ENCODE peak calls at places on chromosomes 2 and 18, in five cellular contexts. X, Q, V, U and E are unnamed samples.

GRCh38 chr18:9730786-9731185 is 22.7 kb downstream of the RAB31 start:
- DNase-seq in X (no peak), Q (no peak), V (no peak), U (no peak), E (no peak)

GRCh38 chr18:27661320-27662049 is 476.4 kb upstream of the CHST9 start:
- DNase-seq in X (no peak), Q (no peak), V (no peak), U (no peak), E (no peak)

GRCh38 chr2:240256704-240257637 is 116.5 kb upstream of the OTOS start:
- DNase-seq in X (no peak), Q (no peak), V (no peak), U (no peak), E (no peak)

GRCh38 chr2:152221870-152222269 is 46.3 kb upstream of the STAM2 start:
- DNase-seq in X (no peak), Q (no peak), V (no peak), U (no peak), E (no peak)

GRCh38 chr18:48605408-48605845 is 66.6 kb downstream of the CTIF start:
- DNase-seq in X (peak; percentile 73), Q (no peak), V (peak; percentile 78), U (peak; percentile 23), E (peak; percentile 71)

GRCh38 chr2:38789689-38790088 is 11.7 kb downstream of the GEMIN6 start:
- DNase-seq in X (no peak), Q (no peak), V (no peak), U (no peak), E (no peak)

GRCh38 chr2:229339613-229340012 is 68.5 kb upstream of the PID1 start:
- DNase-seq in X (no peak), Q (no peak), V (no peak), U (no peak), E (no peak)

GRCh38 chr2:52613064-52613463 is 1154.5 kb upstream of the CHAC2 start:
- DNase-seq in X (no peak), Q (no peak), V (no peak), U (no peak), E (peak; percentile 24)

GRCh38 chr2:108534577-108535379 is 508 bp downstream of the LIMS1 start:
- DNase-seq in X (peak; percentile 43), Q (peak; percentile 32), V (peak; percentile 44), U (no peak), E (peak; percentile 31)

GRCh38 chr2:172100080-172101007 is 2.4 kb downstream of the DLX2 start:
- DNase-seq in X (no peak), Q (no peak), V (no peak), U (no peak), E (peak; percentile 49)

GRCh38 chr18:48708807-48709206 is 170.0 kb downstream of the CTIF start:
- DNase-seq in X (no peak), Q (no peak), V (no peak), U (no peak), E (no peak)

GRCh38 chr18:38966846-38967245 is 1401.2 kb upstream of the CELF4 start:
- DNase-seq in X (no peak), Q (no peak), V (no peak), U (no peak), E (no peak)

GRCh38 chr2:128573116-128573515 is 254.4 kb upstream of the HS6ST1 start:
- DNase-seq in X (no peak), Q (no peak), V (no peak), U (no peak), E (no peak)

GRCh38 chr2:132038179-132038882 is 123.4 kb downstream of the ANKRD30BL start:
- DNase-seq in X (no peak), Q (no peak), V (peak; percentile 17), U (no peak), E (peak; percentile 26)

GRCh38 chr2:179098080-179098689 is 48.2 kb upstream of the CCDC141 start:
- DNase-seq in X (no peak), Q (no peak), V (no peak), U (no peak), E (no peak)

GRCh38 chr2:179097131-179097530 is 47.2 kb upstream of the CCDC141 start:
- DNase-seq in X (no peak), Q (no peak), V (no peak), U (no peak), E (no peak)

DNA sequence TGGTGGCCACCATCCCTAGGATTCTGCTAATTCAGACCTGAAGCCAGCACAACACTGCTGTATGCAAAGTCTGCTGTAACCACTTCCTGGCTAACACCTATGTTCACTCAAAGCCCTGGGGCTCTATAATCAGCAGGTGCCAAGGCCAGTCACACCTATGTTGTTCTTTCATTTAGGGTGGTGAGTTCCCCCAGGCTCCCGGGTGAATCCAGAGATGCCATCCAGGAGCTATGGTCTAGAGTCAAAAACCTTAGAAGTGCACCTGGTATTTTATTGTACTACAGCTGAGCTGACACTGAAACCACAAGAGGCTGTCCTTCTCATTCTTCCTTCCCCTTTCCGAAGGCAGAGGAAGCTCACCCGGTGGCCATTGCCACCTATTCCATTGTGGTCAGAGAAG is 46.2 kb upstream of the CCDC141 start:
- DNase-seq in X (no peak), Q (no peak), V (no peak), U (peak; percentile 40), E (no peak)
- TF ChIP-seq ESRRA in X (no peak), Q (no peak), V (no peak), U (no peak), E (no peak)

DNA sequence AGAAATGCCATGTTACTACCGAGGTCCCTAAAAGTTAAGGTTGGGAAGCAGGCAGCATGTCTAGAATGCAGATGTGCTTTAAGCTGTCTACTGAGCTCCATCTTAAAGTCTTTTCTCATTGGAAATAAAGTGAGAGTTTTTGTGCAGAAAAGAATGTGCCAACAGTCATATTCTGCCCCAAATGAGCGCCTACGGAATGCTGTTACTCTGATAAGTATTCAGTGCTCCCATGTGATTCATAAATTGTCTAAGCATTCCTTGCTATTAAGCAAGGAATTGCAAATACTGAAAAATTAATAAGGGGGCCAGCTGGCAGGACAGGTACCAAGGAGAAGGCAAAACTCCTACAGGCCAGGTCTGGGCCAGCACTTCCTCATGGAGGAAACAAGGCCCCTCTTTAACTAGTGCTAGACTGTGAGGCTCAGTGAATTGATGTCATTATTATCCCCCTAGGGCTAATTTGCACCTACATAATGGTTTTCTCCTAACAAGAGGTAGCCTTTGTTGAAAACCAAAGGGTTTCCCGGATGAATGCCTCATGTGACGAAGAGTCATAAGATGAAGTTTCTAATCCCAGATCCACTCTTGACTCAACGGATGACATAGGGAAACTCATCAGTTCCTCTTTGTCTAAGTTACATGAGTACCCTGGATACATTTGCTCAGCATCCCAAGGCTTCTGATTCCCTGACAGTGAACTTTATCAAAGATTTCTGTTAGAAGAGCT is 16.4 kb downstream of the NRP2 start:
- DNase-seq in X (no peak), Q (no peak), V (no peak), U (no peak), E (no peak)
- TF ChIP-seq ESRRA in X (no peak), Q (no peak), V (no peak), U (no peak), E (no peak)

DNA sequence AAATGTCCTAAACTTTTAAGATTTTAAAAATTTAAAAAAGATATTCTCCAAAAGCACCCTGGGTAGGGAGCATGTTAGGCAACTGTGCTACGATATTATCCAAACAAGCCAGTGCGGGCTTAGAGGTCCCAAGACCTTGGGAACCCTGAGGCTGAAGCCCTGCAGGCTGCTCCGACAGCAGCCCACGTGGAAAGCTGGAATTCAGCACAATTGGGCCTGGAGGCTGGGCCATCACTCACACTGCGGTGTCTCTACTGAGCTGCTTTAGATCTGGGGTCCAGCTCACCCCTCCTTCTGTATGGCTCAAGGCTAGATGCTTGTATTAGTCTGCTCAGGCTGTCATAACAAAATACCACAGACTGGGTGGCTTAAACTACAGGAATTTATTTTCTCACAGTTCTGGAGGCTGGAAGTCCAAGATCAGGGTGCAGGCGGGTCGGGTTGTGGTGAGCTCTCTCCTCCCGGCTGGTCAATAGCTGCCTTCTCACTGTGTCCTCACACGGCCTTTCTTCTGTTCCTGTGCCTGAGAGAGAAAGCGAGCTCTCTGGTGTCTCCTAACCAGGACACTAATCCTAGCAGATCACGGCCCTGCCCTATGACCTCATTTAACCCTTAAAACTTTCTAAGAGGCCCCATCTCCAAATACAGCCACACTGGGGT is 42.5 kb downstream of the DPYSL5 start:
- DNase-seq in X (no peak), Q (no peak), V (no peak), U (no peak), E (no peak)
- TF ChIP-seq ESRRA in X (no peak), Q (no peak), V (no peak), U (no peak), E (no peak)

GRCh38 chr2:139526781-139527180 is 746.6 kb upstream of the NXPH2 start:
- DNase-seq in X (no peak), Q (no peak), V (no peak), U (no peak), E (no peak)

GRCh38 chr2:139529045-139529444 is 748.9 kb upstream of the NXPH2 start:
- DNase-seq in X (no peak), Q (no peak), V (no peak), U (no peak), E (no peak)
- TF ChIP-seq ESRRA in X (no peak), Q (no peak), V (no peak), U (no peak), E (no peak)

GRCh38 chr2:45891719-45892118 is 240.2 kb downstream of the PRKCE start:
- DNase-seq in X (no peak), Q (no peak), V (no peak), U (no peak), E (no peak)
- TF ChIP-seq ESRRA in X (no peak), Q (no peak), V (no peak), U (no peak), E (no peak)

GRCh38 chr2:173990970-173991819 is 26.0 kb upstream of the SP3 start:
- DNase-seq in X (no peak), Q (no peak), V (no peak), U (peak; percentile 87), E (no peak)
- TF ChIP-seq ESRRA in X (no peak), Q (no peak), V (no peak), U (no peak), E (no peak)

GRCh38 chr2:82656370-82656769 is 1802.7 kb downstream of the SUCLG1 start:
- DNase-seq in X (no peak), Q (no peak), V (no peak), U (no peak), E (no peak)
- TF ChIP-seq ESRRA in X (no peak), Q (no peak), V (no peak), U (no peak), E (no peak)

DNA sequence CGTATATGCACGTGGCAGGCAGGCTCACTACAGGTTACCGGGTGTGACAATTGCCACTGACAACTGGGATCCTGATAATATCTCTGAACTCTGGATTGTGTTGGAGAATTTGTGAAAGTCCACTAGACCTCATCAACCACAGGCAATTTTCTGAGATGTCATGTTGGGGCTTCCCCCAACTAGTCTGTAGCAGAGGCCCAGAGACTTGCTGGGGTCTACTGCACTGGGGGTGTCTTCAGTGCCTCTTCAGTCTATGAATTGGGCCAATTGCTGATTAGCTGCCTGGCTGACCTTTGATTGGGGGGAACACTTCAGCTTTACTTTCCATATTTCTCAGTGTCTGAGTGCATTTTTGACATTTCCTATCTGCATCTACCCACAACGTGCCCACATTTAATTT is 201.5 kb downstream of the MTX2 start:
- DNase-seq in X (no peak), Q (no peak), V (no peak), U (no peak), E (no peak)
- TF ChIP-seq ESRRA in X (no peak), Q (no peak), V (no peak), U (no peak), E (no peak)

GRCh38 chr2:122421777-122422176 is 666.3 kb downstream of the TSN start:
- DNase-seq in X (no peak), Q (no peak), V (no peak), U (no peak), E (no peak)
- TF ChIP-seq ESRRA in X (no peak), Q (no peak), V (no peak), U (no peak), E (no peak)